ENCODE peak calls at places on chromosome 11, in four cellular contexts. R is heart right ventricle, Q is tibial nerve, D is transverse colon. X is an unnamed sample. For H3K4me1, the result is how much of the 10 kb centered on the place peaks cover.

GRCh38 chr11:116775975-116776374 is 3.2 kb upstream of the BUD13 start:
- DNase-seq in R (no peak), D (no peak), Q (no peak), X (no peak)

GRCh38 chr11:119666463-119667131 is 62.4 kb downstream of the NECTIN1 start:
- DNase-seq in D (peak), R (peak), Q (peak), X (peak)

GRCh38 chr11:995752-996420 is 40.6 kb downstream of the MUC6 start:
- DNase-seq in Q (no peak), R (no peak), D (no peak), X (no peak)

GRCh38 chr11:1573077-1573846 is 1.2 kb upstream of the DUSP8 start:
- DNase-seq in R (no peak), D (peak), Q (no peak), X (peak)

GRCh38 chr11:59158206-59159068 is 13.5 kb upstream of the DTX4 start:
- DNase-seq in Q (no peak), D (peak), R (peak), X (peak)

GRCh38 chr11:48150213-48150612 is 66.4 kb upstream of the OR4B1 start:
- DNase-seq in D (peak), R (no peak), Q (no peak), X (no peak)

GRCh38 chr11:93541884-93542752 is 1.1 kb downstream of the SMCO4 start:
- DNase-seq in R (peak), D (peak), Q (no peak), X (peak)

GRCh38 chr11:44003736-44004451 is 43.9 kb upstream of the ACCSL start:
- DNase-seq in R (no peak), Q (no peak), D (no peak), X (no peak)

GRCh38 chr11:66626382-66626781 is 10.0 kb downstream of the RBM14 start:
- DNase-seq in Q (no peak), D (no peak), R (no peak), X (no peak)

GRCh38 chr11:66625752-66626149 is 9.3 kb downstream of the RBM14 start:
- DNase-seq in Q (no peak), R (no peak), D (no peak), X (no peak)

GRCh38 chr11:66624450-66624849 is 8.0 kb downstream of the RBM14 start:
- DNase-seq in Q (no peak), R (no peak), D (no peak), X (no peak)

GRCh38 chr11:66626926-66627325 is 10.5 kb downstream of the RBM14 start:
- DNase-seq in R (no peak), D (no peak), Q (no peak), X (no peak)

DNA sequence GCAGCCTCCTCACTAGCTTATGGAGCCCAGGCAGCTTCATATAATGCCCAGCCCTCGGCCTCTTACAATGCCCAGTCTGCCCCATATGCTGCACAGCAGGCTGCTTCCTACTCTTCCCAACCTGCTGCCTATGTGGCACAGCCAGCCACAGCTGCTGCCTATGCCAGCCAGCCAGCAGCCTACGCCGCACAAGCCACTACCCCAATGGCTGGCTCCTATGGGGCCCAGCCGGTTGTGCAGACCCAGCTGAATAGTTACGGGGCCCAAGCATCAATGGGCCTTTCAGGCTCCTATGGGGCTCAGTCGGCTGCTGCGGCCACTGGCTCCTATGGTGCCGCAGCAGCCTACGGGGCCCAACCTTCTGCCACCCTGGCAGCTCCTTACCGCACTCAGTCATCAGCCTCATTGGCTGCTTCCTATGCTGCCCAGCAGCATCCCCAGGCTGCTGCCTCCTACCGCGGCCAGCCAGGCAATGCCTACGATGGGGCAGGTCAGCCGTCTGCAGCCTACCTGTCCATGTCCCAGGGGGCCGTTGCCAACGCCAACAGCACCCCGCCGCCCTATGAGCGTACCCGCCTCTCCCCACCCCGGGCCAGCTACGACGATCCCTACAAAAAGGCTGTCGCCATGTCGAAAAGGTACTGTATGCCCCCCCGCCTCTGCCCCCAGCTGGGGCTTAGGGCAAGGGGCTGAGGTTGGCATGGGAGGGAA is 8.8 kb downstream of the RBM14 start:
- DNase-seq in Q (no peak), D (no peak), R (no peak), X (no peak)
- H3K4me1 ChIP-seq in Q (under half), D (under half), R (under half), X (half or more)

DNA sequence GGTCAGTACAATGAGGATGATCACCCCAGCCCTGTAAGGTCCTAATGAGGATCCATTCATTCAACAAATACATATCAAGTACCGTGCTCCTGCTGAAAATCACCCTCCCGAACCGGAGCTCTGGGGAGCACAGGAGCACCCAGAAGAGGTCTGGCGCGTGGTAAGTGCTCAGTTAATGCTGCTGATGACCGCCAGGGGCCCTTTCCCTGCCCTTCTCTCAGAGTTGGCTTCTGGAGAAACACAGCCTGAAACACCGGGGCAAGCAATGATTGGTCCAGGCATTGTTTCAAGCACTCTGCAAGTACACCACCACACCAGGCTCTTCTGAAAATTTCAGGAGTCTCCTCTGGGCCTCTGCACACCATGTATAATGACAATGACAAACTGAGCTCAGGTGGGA is 3.8 kb upstream of the CCDC86 start:
- DNase-seq in D (no peak), Q (no peak), R (no peak), X (no peak)
- TF ChIP-seq CTCF in D (no peak), Q (no peak), R (no peak), X (no peak)

GRCh38 chr11:9606799-9607510 is 33.5 kb downstream of the WEE1 start:
- DNase-seq in D (no peak), R (no peak), Q (no peak), X (no peak)
- H3K27ac ChIP-seq in D (no peak), R (no peak), Q (no peak), X (no peak)

DNA sequence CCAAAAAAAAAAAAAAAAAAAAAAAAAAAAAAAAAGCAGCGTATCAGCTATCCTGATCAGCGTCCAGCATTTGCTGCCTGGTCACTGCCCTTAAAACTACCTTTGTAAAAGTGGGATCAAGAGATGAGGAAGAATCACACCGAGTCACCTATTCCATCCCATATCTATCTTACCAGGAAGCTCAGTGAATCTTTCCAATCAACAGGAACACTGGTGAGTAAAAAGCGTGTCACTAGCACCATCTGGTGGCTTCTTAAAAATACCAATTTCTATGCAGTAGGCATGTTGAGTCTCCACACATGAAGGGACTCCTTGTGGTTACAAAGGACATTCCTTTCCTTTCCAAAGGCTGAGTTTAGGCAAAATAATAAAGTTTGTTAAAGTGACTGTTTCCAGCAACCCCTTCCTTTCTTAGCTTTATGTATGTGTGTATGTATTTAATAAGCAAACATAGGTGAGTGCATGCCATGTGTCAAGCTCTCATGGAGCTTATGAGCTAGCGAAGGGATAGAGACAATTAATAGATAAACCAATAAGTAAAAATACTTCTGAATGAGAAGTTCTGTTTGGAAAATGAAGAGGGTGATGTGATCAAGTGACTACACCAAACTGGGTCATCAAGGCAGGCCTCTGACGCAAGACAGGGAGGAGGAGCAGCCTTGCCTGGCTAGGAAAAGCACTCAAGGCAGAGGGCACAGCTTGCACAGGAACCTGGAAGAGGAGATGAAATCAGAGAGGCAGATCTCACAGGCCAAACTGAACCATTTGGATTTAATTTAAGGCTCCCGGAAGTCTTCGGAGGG is 13.9 kb upstream of the TP53AIP1 start:
- DNase-seq in Q (no peak), D (peak), R (peak), X (no peak)
- H3K4me1 ChIP-seq in Q (under half), D (under half), R (under half), X (under half)

GRCh38 chr11:72693271-72693968 is 19.2 kb upstream of the PDE2A start:
- DNase-seq in R (no peak), Q (no peak), D (no peak), X (no peak)
- TF ChIP-seq CTCF in R (no peak), Q (no peak), D (no peak), X (no peak)

GRCh38 chr11:20026629-20027545 is 133.4 kb downstream of the DBX1 start:
- DNase-seq in D (no peak), R (no peak), Q (no peak), X (no peak)
- H3K27ac ChIP-seq in D (no peak), R (no peak), Q (no peak), X (no peak)